ENCODE peak calls at places on chromosomes 11 and 22, in five cellular contexts. Z is fibroblast of the aortic adventitia, F is AG09309, B is prostate gland, U is cardiac muscle cell. Q is an unnamed sample.

GRCh38 chr11:2797181-2797711 is 88.3 kb downstream of the CDKN1C start:
- DNase-seq in Z (no peak), F (no peak), B (peak; percentile 49), U (no peak), Q (peak; percentile 5)

GRCh38 chr11:118889796-118890195 is 6.1 kb downstream of the CXCR5 start:
- DNase-seq in Z (peak; percentile 91), F (peak; percentile 51), B (no peak), U (peak; percentile 71), Q (no peak)

GRCh38 chr11:108569896-108570295 is 23.7 kb downstream of the EXPH5 start:
- DNase-seq in Z (no peak), F (no peak), B (no peak), U (no peak), Q (no peak)

GRCh38 chr11:122159173-122159701 is 43.2 kb upstream of the BLID start:
- DNase-seq in Z (peak; percentile 76), F (no peak), B (no peak), U (peak; percentile 1), Q (no peak)

GRCh38 chr11:63906585-63906984 is 10.4 kb downstream of the RCOR2 start:
- DNase-seq in Z (peak; percentile 19), F (no peak), B (no peak), U (no peak), Q (no peak)

GRCh38 chr22:30305519-30305905 is 16.2 kb upstream of the CASTOR1 start:
- DNase-seq in Z (peak; percentile 45), F (no peak), B (no peak), U (no peak), Q (no peak)

GRCh38 chr22:37177221-37177620 is 10.8 kb downstream of the C1QTNF6 start:
- DNase-seq in Z (no peak), F (no peak), B (no peak), U (no peak), Q (no peak)

GRCh38 chr11:87454246-87454645 is 416.5 kb downstream of the TMEM135 start:
- DNase-seq in Z (no peak), F (no peak), B (no peak), U (no peak), Q (no peak)

GRCh38 chr11:128506999-128507591 is 80.3 kb downstream of the ETS1 start:
- DNase-seq in Z (peak; percentile 98), F (peak; percentile 95), B (peak; percentile 69), U (no peak), Q (no peak)

GRCh38 chr11:36212507-36212906 is 76.7 kb downstream of the COMMD9 start:
- DNase-seq in Z (no peak), F (no peak), B (no peak), U (no peak), Q (no peak)

GRCh38 chr22:24810043-24810749 is 4.2 kb downstream of the SGSM1 start:
- DNase-seq in Z (no peak), F (no peak), B (peak; percentile 62), U (no peak), Q (no peak)

GRCh38 chr11:102727890-102728289 is 3.1 kb upstream of the MMP8 start:
- DNase-seq in Z (peak; percentile 49), F (no peak), B (no peak), U (no peak), Q (no peak)

GRCh38 chr11:116866774-116867455 is 29.5 kb upstream of the APOA1 start:
- DNase-seq in Z (no peak), F (no peak), B (no peak), U (no peak), Q (no peak)

GRCh38 chr22:42446151-42446550 is 13.9 kb upstream of the NFAM1 start:
- DNase-seq in Z (no peak), F (no peak), B (no peak), U (no peak), Q (no peak)

GRCh38 chr11:86815726-86816125 is 15.4 kb downstream of the PRSS23 start:
- DNase-seq in Z (no peak), F (no peak), B (no peak), U (no peak), Q (no peak)

GRCh38 chr11:353315-353857 is 15.9 kb upstream of the B4GALNT4 start:
- DNase-seq in Z (peak; percentile 89), F (peak; percentile 64), B (peak; percentile 88), U (no peak), Q (no peak)

GRCh38 chr11:115585361-115586024 is 81.3 kb upstream of the CADM1 start:
- DNase-seq in Z (no peak), F (no peak), B (no peak), U (no peak), Q (no peak)

GRCh38 chr11:7965386-7965785 is at the start of gene NLRP10:
- DNase-seq in Z (peak; percentile 57), F (peak; percentile 80), B (no peak), U (no peak), Q (no peak)

GRCh38 chr22:28711820-28712777 is 29.5 kb downstream of the CHEK2 start:
- DNase-seq in Z (peak; percentile 98), F (peak; percentile 95), B (no peak), U (no peak), Q (no peak)

GRCh38 chr11:110935018-110935640 is 222.9 kb upstream of the ARHGAP20 start:
- DNase-seq in Z (no peak), F (no peak), B (no peak), U (no peak), Q (no peak)

GRCh38 chr11:33692013-33692504 is 8.6 kb downstream of the C11orf91 start:
- DNase-seq in Z (peak; percentile 98), F (peak; percentile 87), B (peak; percentile 70), U (no peak), Q (no peak)

GRCh38 chr11:27812341-27812740 is 112.1 kb upstream of the BDNF start:
- DNase-seq in Z (peak; percentile 11), F (peak; percentile 7), B (no peak), U (no peak), Q (no peak)

GRCh38 chr11:93895106-93895862 is 44.9 kb upstream of the VSTM5 start:
- DNase-seq in Z (peak; percentile 93), F (peak; percentile 85), B (no peak), U (peak; percentile 56), Q (no peak)

GRCh38 chr22:20228055-20228938 is 39.8 kb downstream of the RTN4R start:
- DNase-seq in Z (no peak), F (no peak), B (no peak), U (no peak), Q (no peak)
- TF ChIP-seq CTCF in Z (no peak), F (no peak), B (no peak), U (no peak), Q (no peak)

GRCh38 chr11:38818720-38819119 is 2220.7 kb upstream of the RAG2 start:
- DNase-seq in Z (no peak), F (no peak), B (no peak), U (no peak), Q (no peak)

GRCh38 chr11:38819986-38820385 is 2221.9 kb upstream of the RAG2 start:
- DNase-seq in Z (no peak), F (no peak), B (no peak), U (no peak), Q (no peak)

GRCh38 chr11:38824573-38824972 is 2226.5 kb upstream of the RAG2 start:
- DNase-seq in Z (no peak), F (no peak), B (no peak), U (peak; percentile 9), Q (no peak)
- TF ChIP-seq CTCF in Z (no peak), F (no peak), B (no peak), U (peak; percentile 31), Q (peak; percentile 43)

GRCh38 chr11:61897387-61898246 is 6.3 kb upstream of the FADS3 start:
- DNase-seq in Z (peak; percentile 67), F (no peak), B (peak; percentile 53), U (peak; percentile 84), Q (peak; percentile 88)

GRCh38 chr11:61895046-61895717 is 3.8 kb upstream of the FADS3 start:
- DNase-seq in Z (no peak), F (no peak), B (no peak), U (no peak), Q (no peak)

GRCh38 chr11:61893981-61894380 is 2.6 kb upstream of the FADS3 start:
- DNase-seq in Z (peak; percentile 96), F (peak; percentile 74), B (no peak), U (no peak), Q (no peak)

GRCh38 chr11:61896665-61897386 is 5.5 kb upstream of the FADS3 start:
- DNase-seq in Z (no peak), F (no peak), B (no peak), U (no peak), Q (no peak)

DNA sequence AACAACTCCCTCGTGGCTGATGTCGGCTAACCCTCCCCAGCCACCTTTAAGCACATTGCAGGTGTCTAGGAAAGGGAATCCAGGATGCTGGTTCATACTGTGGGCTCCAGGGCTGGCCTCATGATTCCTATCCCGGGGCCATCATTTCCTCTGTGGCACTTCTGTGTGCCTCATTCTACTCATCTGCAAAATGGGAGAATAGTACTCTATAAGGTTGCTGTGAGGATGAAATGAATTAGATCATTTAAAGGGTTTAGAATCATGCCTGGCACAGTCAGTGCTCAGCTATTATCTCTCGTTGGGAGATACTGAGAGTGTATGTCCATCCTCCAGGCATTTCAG is 4.3 kb upstream of the FADS3 start:
- DNase-seq in Z (no peak), F (no peak), B (no peak), U (no peak), Q (no peak)
- TF ChIP-seq CTCF in Z (no peak), F (no peak), B (no peak), U (no peak), Q (no peak)

GRCh38 chr11:17300372-17300771 is 23.8 kb downstream of the NUCB2 start:
- DNase-seq in Z (no peak), F (no peak), B (no peak), U (no peak), Q (no peak)

GRCh38 chr11:17294033-17294432 is 17.5 kb downstream of the NUCB2 start:
- DNase-seq in Z (no peak), F (no peak), B (no peak), U (no peak), Q (no peak)

GRCh38 chr11:17298302-17298701 is 21.8 kb downstream of the NUCB2 start:
- DNase-seq in Z (no peak), F (no peak), B (no peak), U (no peak), Q (no peak)

GRCh38 chr11:17293308-17293707 is 16.8 kb downstream of the NUCB2 start:
- DNase-seq in Z (peak; percentile 49), F (no peak), B (no peak), U (no peak), Q (no peak)

DNA sequence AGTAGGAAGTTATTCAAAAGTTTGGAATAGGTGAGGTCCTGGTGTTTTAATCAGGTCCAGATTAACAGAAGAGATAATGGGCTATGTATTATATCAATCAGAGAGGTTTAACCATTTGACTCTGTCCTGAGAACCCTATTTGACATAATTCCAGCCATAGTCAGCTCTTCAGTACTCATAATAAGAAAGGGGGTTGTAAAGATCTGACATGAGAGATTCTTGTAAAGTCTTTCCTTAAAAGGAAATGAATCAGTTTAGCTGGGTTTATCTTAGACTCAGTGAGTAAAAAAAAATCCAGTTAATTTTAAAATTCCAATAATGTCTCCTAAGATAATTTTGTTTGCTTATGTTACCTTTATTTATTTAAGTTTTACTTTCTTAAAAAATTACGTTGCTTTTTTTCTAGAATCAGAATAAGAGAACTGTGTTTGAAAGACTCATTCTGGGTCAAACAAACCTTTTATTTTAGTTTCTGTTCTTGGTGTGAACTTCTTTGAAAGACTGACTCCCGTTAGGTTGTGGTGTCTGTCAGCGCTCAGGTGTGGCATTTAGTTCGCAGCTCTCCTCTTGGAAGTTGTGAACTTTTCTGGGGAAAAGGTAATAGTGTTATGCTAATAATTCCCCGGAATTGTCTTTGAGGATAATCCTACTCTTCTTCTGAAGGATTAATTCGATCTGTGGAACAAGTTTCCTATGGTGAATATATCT is 20.5 kb downstream of the NUCB2 start:
- DNase-seq in Z (no peak), F (no peak), B (no peak), U (no peak), Q (no peak)
- TF ChIP-seq CTCF in Z (no peak), F (no peak), B (no peak), U (no peak), Q (no peak)